ENCODE peak calls at places on chromosomes 7 and 10, in ten cellular contexts. A is CD8-positive, alpha-beta T cell; E is body of pancreas; P is cardiac fibroblast; X is adrenal gland; D is GM12865; W is choroid plexus epithelial cell; Y is fibroblast of mammary gland; B is suprapubic skin; S is astrocyte of the spinal cord. G is an unnamed sample.

GRCh38 chr10:96665306-96665705 is 55.0 kb downstream of the PIK3AP1 start:
- DNase-seq in A (no peak), P (peak; percentile 42), X (no peak), Y (peak; percentile 12), B (no peak), W (peak; percentile 64), S (peak; percentile 61), E (no peak), D (no peak), G (peak; percentile 23)

GRCh38 chr10:84539244-84539643 is 210.9 kb downstream of the CCSER2 start:
- DNase-seq in D (no peak), X (peak; percentile 43), A (no peak), P (peak; percentile 48), W (peak; percentile 37), S (peak; percentile 22), E (no peak), B (no peak), Y (peak; percentile 34), G (no peak)

GRCh38 chr7:41956712-41957111 is 253.8 kb upstream of the INHBA start:
- DNase-seq in E (no peak), S (no peak), A (no peak), D (no peak), X (no peak), W (no peak), Y (no peak), P (no peak), B (no peak), G (peak; percentile 34)

GRCh38 chr7:47852330-47853245 is 95.7 kb downstream of the PKD1L1 start:
- DNase-seq in E (no peak), S (no peak), W (peak; percentile 19), B (no peak), D (peak; percentile 13), X (no peak), P (peak; percentile 20), Y (peak; percentile 16), A (no peak), G (peak; percentile 8)

GRCh38 chr7:30799206-30799975 is 28.2 kb downstream of the MINDY4 start:
- DNase-seq in E (no peak), Y (peak; percentile 99), W (peak; percentile 83), B (peak; percentile 72), P (peak; percentile 99), S (peak; percentile 83), D (peak; percentile 90), X (no peak), A (no peak), G (peak; percentile 96)

GRCh38 chr7:53609185-53609584 is 573.8 kb downstream of the POM121L12 start:
- DNase-seq in X (no peak), S (no peak), D (no peak), B (no peak), W (no peak), E (no peak), A (no peak), Y (no peak), P (no peak), G (peak; percentile 5)

GRCh38 chr7:111744501-111745155 is 182.3 kb upstream of the IMMP2L start:
- DNase-seq in B (no peak), Y (peak; percentile 73), X (no peak), A (no peak), P (peak; percentile 71), D (no peak), E (no peak), S (peak; percentile 93), W (peak; percentile 79), G (peak; percentile 4)

GRCh38 chr7:39184387-39184786 is 206.7 kb downstream of the POU6F2 start:
- DNase-seq in D (peak; percentile 37), X (no peak), A (no peak), W (no peak), Y (no peak), S (no peak), B (no peak), P (no peak), E (no peak), G (peak; percentile 10)

GRCh38 chr7:16669581-16669980 is 23.6 kb downstream of the BZW2 start:
- DNase-seq in Y (peak; percentile 84), B (no peak), S (peak; percentile 47), A (no peak), P (peak; percentile 60), X (no peak), E (no peak), W (peak; percentile 44), D (no peak), G (peak; percentile 61)

GRCh38 chr7:80721880-80722595 is 83.6 kb downstream of the CD36 start:
- DNase-seq in W (peak; percentile 92), D (no peak), X (peak; percentile 19), Y (peak; percentile 96), A (no peak), B (no peak), S (peak; percentile 90), P (peak; percentile 93), E (no peak), G (peak; percentile 87)

GRCh38 chr10:29595636-29596225 is 39.0 kb downstream of the SVIL start:
- DNase-seq in D (no peak), E (no peak), B (no peak), W (no peak), S (no peak), X (no peak), Y (no peak), A (no peak), P (no peak), G (peak; percentile 48)

GRCh38 chr10:118272090-118272775 is 69.9 kb downstream of the FAM204A start:
- DNase-seq in S (no peak), D (no peak), P (peak; percentile 9), E (no peak), Y (peak; percentile 35), X (peak; percentile 19), B (no peak), A (no peak), W (peak; percentile 19), G (no peak)

DNA sequence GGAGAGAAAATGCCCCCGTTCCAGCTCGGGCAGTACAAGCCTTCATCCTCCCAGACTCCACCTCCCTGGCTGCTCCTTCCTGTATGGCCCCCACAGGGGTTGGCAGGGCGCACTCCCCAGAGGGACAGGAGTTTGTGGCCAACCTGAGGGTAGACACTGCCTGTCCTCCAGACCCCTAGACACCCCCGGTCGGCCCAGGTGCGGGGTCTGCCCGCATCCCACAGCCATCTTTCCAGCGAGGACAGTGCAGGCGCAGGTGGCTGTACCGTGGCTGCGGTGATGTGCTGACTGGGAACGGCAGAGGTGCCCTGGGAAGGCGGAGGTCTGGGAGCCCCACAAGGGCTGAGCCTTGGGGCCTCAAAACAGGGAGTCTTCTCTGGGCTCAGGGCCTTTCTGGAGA is 81.5 kb downstream of the LHPP start:
- DNase-seq in E (no peak), W (no peak), D (no peak), S (no peak), X (no peak), Y (no peak), A (no peak), P (no peak), B (no peak), G (no peak)
- H3K4me3 ChIP-seq in E (no peak overlapping the region), W (no peak overlapping the region), D (no peak overlapping the region), S (no peak overlapping the region), X (no peak overlapping the region), Y (no peak overlapping the region), A (no peak overlapping the region), P (no peak overlapping the region), B (no peak overlapping the region), G (no peak overlapping the region)

GRCh38 chr10:117165557-117166419 is 27.7 kb upstream of the VAX1 start:
- DNase-seq in P (peak; percentile 47), A (no peak), X (peak; percentile 47), D (no peak), Y (peak; percentile 49), E (peak; percentile 57), S (no peak), W (peak; percentile 52), B (peak; percentile 64), G (peak; percentile 60)
- TF ChIP-seq CTCF in P (peak; percentile 78), A (no peak), X (peak; percentile 20), D (no peak), Y (peak; percentile 62), E (peak; percentile 60), S (peak; percentile 81), W (peak; percentile 74), B (no peak), G (peak; percentile 61)

GRCh38 chr10:87546971-87547413 is 42.3 kb downstream of the MINPP1 start:
- DNase-seq in Y (peak; percentile 75), W (peak; percentile 45), S (no peak), E (no peak), A (no peak), B (peak; percentile 77), X (no peak), D (no peak), P (peak; percentile 72), G (no peak)
- H3K4me3 ChIP-seq in Y (no peak overlapping the region), W (no peak overlapping the region), S (no peak overlapping the region), E (no peak overlapping the region), A (no peak overlapping the region), B (no peak overlapping the region), X (no peak overlapping the region), D (no peak overlapping the region), P (no peak overlapping the region), G (no peak overlapping the region)

GRCh38 chr7:55405856-55406541 is 40.9 kb downstream of the LANCL2 start:
- DNase-seq in W (no peak), B (no peak), D (no peak), P (no peak), X (no peak), E (peak; percentile 46), S (no peak), A (no peak), Y (no peak), G (no peak)

GRCh38 chr7:55411844-55412243 is 46.7 kb downstream of the LANCL2 start:
- DNase-seq in P (no peak), Y (no peak), W (no peak), D (no peak), X (no peak), E (no peak), A (no peak), B (no peak), S (no peak), G (no peak)

GRCh38 chr7:55413442-55413841 is 48.3 kb downstream of the LANCL2 start:
- DNase-seq in A (no peak), S (no peak), B (no peak), W (no peak), X (no peak), D (no peak), E (no peak), Y (no peak), P (no peak), G (no peak)

GRCh38 chr7:55410641-55411239 is 45.6 kb downstream of the LANCL2 start:
- DNase-seq in B (no peak), W (no peak), S (no peak), P (no peak), Y (no peak), E (no peak), X (no peak), D (no peak), A (no peak), G (no peak)

DNA sequence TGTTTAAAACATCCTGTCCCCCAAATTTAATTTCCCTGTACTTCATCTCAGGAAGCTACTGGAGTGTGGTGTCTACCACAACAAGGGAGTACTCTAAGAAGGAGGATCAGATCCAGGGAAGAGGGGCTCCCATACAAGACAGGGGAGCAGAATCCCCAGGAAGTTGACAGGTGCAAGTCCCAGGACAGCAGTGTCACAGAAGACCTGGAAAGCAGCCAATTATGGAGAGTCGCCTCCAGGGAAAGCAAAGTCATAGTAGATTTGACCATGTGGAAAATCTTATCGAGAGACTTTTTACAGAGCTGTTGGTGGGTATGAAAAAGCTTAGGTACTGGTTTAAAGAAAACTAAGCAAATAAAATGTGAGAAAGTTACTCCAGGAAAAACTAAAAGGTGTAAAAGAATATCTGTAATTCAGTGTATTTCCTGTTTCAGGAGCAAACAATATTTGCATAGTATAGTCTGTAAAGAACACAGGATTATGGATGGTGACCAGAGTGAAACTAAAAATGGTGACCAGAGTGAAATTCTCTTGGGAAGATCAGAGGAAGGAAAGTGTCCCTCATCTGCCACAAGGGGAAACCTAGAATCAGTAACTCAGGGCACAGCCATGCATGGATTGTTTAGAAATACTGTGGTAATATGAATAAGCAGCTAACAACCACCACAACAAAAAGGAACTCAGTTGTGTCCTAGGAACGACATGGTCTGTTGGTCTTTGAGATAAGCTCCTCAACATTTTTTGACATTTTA is 44.5 kb downstream of the LANCL2 start:
- DNase-seq in S (no peak), Y (no peak), D (peak; percentile 27), X (no peak), P (no peak), E (no peak), B (no peak), W (no peak), A (no peak), G (no peak)
- TF ChIP-seq CTCF in S (no peak), Y (peak; percentile 4), D (no peak), X (no peak), P (peak; percentile 6), E (no peak), B (no peak), W (peak; percentile 18), A (no peak), G (peak; percentile 15)

G was measured in epithelial cell of esophagus.